ENCODE peak calls at places on chromosome 21, in four cellular contexts. P is WTC11, B is K562, D is HepG2. V is an unnamed sample.

GRCh38 chr21:14995695-14996490 is 68.9 kb downstream of the NRIP1 start:
- DNase-seq in D (no peak), B (no peak), P (no peak), V (peak)

GRCh38 chr21:14080764-14081096 is 130.0 kb downstream of the LIPI start:
- DNase-seq in D (no peak), P (no peak), B (no peak), V (no peak)

GRCh38 chr21:16194851-16195251 is 465.1 kb downstream of the USP25 start:
- DNase-seq in D (peak), B (no peak), P (no peak), V (no peak)

GRCh38 chr21:40901690-40902089 is 54.7 kb upstream of the DSCAM start:
- DNase-seq in B (no peak), D (no peak), P (no peak), V (no peak)

GRCh38 chr21:36478207-36478701 is 1.7 kb downstream of the CLDN14 start:
- DNase-seq in D (no peak), B (no peak), P (no peak), V (peak)

GRCh38 chr21:31526040-31526439 is 133.5 kb upstream of the SOD1 start:
- DNase-seq in B (no peak), D (no peak), P (no peak), V (peak)

GRCh38 chr21:31088196-31088751 is 50.0 kb upstream of the KRTAP19-8 start:
- DNase-seq in D (no peak), P (peak), B (no peak), V (no peak)

GRCh38 chr21:27646691-27647090 is 679.8 kb upstream of the ADAMTS5 start:
- DNase-seq in D (no peak), P (no peak), B (no peak), V (no peak)

GRCh38 chr21:40719615-40720014 is 127.3 kb downstream of the DSCAM start:
- DNase-seq in P (no peak), B (no peak), D (no peak), V (no peak)

GRCh38 chr21:36701912-36702621 is 3.2 kb downstream of the SIM2 start:
- DNase-seq in D (no peak), B (no peak), P (no peak), V (no peak)

GRCh38 chr21:29641001-29641634 is 298.7 kb downstream of the GRIK1 start:
- DNase-seq in D (no peak), P (no peak), B (no peak), V (no peak)

GRCh38 chr21:26972131-26972707 is 5.3 kb upstream of the ADAMTS5 start:
- DNase-seq in P (no peak), B (no peak), D (no peak), V (no peak)

GRCh38 chr21:46634966-46635323 is 529 bp upstream of the PRMT2 start:
- DNase-seq in D (peak), B (peak), P (peak), V (peak)

GRCh38 chr21:31720739-31721138 is 11.2 kb downstream of the SCAF4 start:
- DNase-seq in P (no peak), D (no peak), B (no peak), V (no peak)

GRCh38 chr21:14538477-14538876 is 7.6 kb downstream of the SAMSN1 start:
- DNase-seq in P (no peak), D (no peak), B (no peak), V (no peak)

GRCh38 chr21:32492376-32492775 is 79.9 kb downstream of the EVA1C start:
- DNase-seq in P (no peak), B (no peak), D (no peak), V (no peak)

GRCh38 chr21:28742527-28742926 is 250.2 kb downstream of the LTN1 start:
- DNase-seq in P (no peak), D (no peak), B (no peak), V (no peak)

GRCh38 chr21:26715878-26716506 is 129.2 kb downstream of the ADAMTS1 start:
- DNase-seq in D (peak), P (peak), B (peak), V (peak)

GRCh38 chr21:26686278-26686677 is 113.2 kb upstream of the CYYR1 start:
- DNase-seq in B (no peak), P (peak), D (no peak), V (peak)

GRCh38 chr21:25508364-25508763 is 98.9 kb downstream of the MRPL39 start:
- DNase-seq in D (no peak), P (no peak), B (no peak), V (no peak)

GRCh38 chr21:25515484-25516405 is 91.5 kb downstream of the MRPL39 start:
- DNase-seq in P (no peak), D (no peak), B (no peak), V (no peak)

GRCh38 chr21:25509862-25510261 is 97.4 kb downstream of the MRPL39 start:
- DNase-seq in P (no peak), D (no peak), B (no peak), V (no peak)

GRCh38 chr21:25513810-25514209 is 93.5 kb downstream of the MRPL39 start:
- DNase-seq in P (no peak), B (no peak), D (no peak), V (no peak)

GRCh38 chr21:25512095-25513086 is 94.9 kb downstream of the MRPL39 start:
- DNase-seq in B (no peak), D (no peak), P (no peak), V (no peak)
- TF ChIP-seq NR3C1 in B (no peak), D (no peak), P (no peak), V (no peak)

GRCh38 chr21:34822209-34822608 is 153.4 kb downstream of the CLIC6 start:
- DNase-seq in B (no peak), D (no peak), P (no peak), V (no peak)
- TF ChIP-seq NR3C1 in B (no peak), D (no peak), P (no peak), V (no peak)

DNA sequence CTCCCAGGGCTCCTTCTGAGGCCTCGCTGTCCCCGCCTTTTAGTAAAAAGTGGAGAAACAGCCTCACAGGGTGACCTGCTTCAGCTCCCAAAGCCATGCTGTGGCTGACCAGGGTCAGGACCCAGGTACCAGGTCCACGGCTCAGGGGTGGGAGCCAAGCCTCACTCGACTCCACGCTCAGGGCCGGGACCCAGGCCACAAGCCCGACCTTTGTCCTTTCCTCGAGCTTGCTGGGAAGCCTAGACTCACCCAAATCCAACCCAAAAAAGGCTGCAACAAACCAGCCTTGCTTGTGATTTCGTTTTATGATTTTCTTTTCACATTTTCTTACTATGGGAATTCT is 59.6 kb upstream of the PDE9A start:
- DNase-seq in P (no peak), D (no peak), B (no peak), V (no peak)
- TF ChIP-seq NR3C1 in P (no peak), D (no peak), B (no peak), V (no peak)

DNA sequence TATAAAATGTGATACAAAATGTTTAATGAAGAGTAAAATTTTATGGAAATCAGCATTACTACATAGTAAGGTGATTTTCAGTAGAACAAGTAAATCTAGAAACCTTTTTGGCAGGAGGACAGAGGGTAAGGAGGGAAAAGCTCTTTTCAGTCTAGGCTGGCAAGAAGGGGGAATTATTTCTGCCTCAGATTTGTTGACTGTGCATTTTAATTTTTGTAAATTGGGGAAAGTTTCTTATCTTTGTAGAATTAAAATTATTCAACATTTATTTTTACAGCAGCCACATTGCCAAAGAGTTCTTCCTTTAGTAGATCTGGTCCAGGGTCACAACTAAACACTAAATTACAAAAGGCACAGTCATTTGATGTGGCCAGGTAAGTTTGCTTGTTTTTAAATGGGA is 109.2 kb downstream of the ITSN1 start:
- DNase-seq in P (no peak), B (no peak), D (no peak), V (no peak)
- TF ChIP-seq NR3C1 in P (no peak), B (no peak), D (no peak), V (no peak)

GRCh38 chr21:21324297-21324696 is 326.1 kb downstream of the NCAM2 start:
- DNase-seq in B (no peak), P (peak), D (no peak), V (no peak)
- TF ChIP-seq NR3C1 in B (no peak), P (no peak), D (no peak), V (no peak)

DNA sequence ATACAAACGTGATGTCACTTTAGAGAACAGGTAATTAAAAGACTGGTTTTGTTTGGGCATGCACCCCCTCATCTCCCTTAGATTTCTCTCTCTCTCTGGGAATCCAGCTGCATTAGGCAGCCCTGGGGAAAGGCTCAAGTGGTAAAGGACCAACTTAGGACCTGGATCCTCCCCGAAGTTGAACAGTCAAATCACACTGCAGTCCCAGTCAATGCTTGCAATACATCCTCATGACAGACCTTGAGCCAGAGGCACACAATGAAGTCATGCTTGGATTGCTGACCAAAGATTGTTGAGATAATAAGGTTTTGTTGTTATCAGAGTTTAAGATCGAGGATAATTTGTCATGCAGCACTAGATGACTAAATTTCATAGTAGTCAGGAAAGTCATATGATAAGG is 1285.8 kb upstream of the NCAM2 start:
- DNase-seq in B (no peak), P (no peak), D (no peak), V (no peak)
- TF ChIP-seq NR3C1 in B (no peak), P (no peak), D (no peak), V (no peak)

GRCh38 chr21:45305831-45306230 is 18.1 kb upstream of the POFUT2 start:
- DNase-seq in D (no peak), P (peak), B (no peak), V (no peak)

GRCh38 chr21:45308211-45309068 is 20.7 kb upstream of the POFUT2 start:
- DNase-seq in D (peak), P (peak), B (no peak), V (no peak)

GRCh38 chr21:45306453-45306831 is 18.7 kb upstream of the POFUT2 start:
- DNase-seq in B (no peak), D (no peak), P (peak), V (no peak)

GRCh38 chr21:45304945-45305344 is 17.2 kb upstream of the POFUT2 start:
- DNase-seq in B (no peak), D (no peak), P (peak), V (no peak)

GRCh38 chr21:45306832-45307571 is 19.3 kb upstream of the POFUT2 start:
- DNase-seq in B (peak), D (peak), P (peak), V (no peak)
- TF ChIP-seq NR3C1 in B (no peak), D (no peak), P (no peak), V (no peak)

GRCh38 chr21:24225432-24225831 is 1381.8 kb downstream of the MRPL39 start:
- DNase-seq in B (no peak), D (no peak), P (no peak), V (no peak)
- TF ChIP-seq NR3C1 in B (no peak), D (no peak), P (no peak), V (no peak)

DNA sequence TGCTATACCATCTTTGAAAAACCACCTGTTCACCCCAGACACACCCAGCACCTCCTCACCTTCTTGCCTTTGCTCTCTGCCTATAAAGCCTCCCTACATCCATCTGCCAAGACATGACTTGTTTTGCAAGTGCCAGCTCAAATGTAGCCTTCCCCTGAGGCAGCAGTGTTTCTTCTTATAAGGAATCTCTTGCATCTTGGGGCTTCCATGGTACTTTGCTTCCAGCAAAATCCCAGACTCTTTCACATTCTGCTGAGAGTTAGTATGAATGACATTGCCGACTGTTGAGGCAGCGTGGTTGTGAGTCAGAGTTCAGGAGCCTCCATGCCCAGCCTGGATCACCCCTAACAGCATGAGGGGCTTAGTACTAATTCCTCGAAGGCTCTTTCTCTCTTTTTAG is 217.4 kb upstream of the RUNX1 start:
- DNase-seq in D (no peak), P (no peak), B (no peak), V (no peak)
- TF ChIP-seq NR3C1 in D (no peak), P (no peak), B (no peak), V (no peak)

GRCh38 chr21:39144191-39144590 is 39.1 kb downstream of the PSMG1 start:
- DNase-seq in P (no peak), B (peak), D (no peak), V (peak)

GRCh38 chr21:39136711-39137110 is 46.5 kb downstream of the PSMG1 start:
- DNase-seq in B (no peak), P (no peak), D (no peak), V (no peak)

GRCh38 chr21:39137248-39138186 is 45.7 kb downstream of the PSMG1 start:
- DNase-seq in P (peak), D (peak), B (peak), V (peak)

GRCh38 chr21:39142972-39143371 is 40.3 kb downstream of the PSMG1 start:
- DNase-seq in P (no peak), D (no peak), B (no peak), V (no peak)

GRCh38 chr21:39141502-39141901 is 41.7 kb downstream of the PSMG1 start:
- DNase-seq in P (no peak), D (no peak), B (no peak), V (no peak)
- TF ChIP-seq NR3C1 in P (no peak), D (no peak), B (no peak), V (no peak)

V was measured in A549.